ENCODE peak calls at places on chromosomes 5 and 9, in eight cellular contexts. One of them, this sample, is unnamed.

GRCh38 chr5:119323630-119324000 is 32.2 kb upstream of the TNFAIP8 start:
- DNase-seq in A549: peak; percentile 40
- DNase-seq in H1: no peak
- DNase-seq in HepG2: no peak
- DNase-seq in SK-N-SH: no peak
- DNase-seq in WTC11: no peak
- DNase-seq in GM12878: no peak
- DNase-seq in K562: no peak
- DNase-seq in this sample: peak; percentile 61

GRCh38 chr9:111831371-111832108 is 36.8 kb upstream of the SHOC1 start:
- DNase-seq in WTC11: no peak
- DNase-seq in SK-N-SH: no peak
- DNase-seq in K562: no peak
- DNase-seq in H1: no peak
- DNase-seq in A549: no peak
- DNase-seq in HepG2: no peak
- DNase-seq in GM12878: no peak
- DNase-seq in this sample: peak; percentile 33

GRCh38 chr9:96417610-96418073 is 528 bp downstream of the ZNF367 start:
- DNase-seq in SK-N-SH: peak; percentile 53
- DNase-seq in HepG2: no peak
- DNase-seq in A549: no peak
- DNase-seq in GM12878: no peak
- DNase-seq in H1: no peak
- DNase-seq in WTC11: no peak
- DNase-seq in K562: no peak
- DNase-seq in this sample: no peak

GRCh38 chr9:8816361-8816760 is 1016.8 kb upstream of the DMAC1 start:
- DNase-seq in WTC11: no peak
- DNase-seq in GM12878: no peak
- DNase-seq in HepG2: no peak
- DNase-seq in H1: no peak
- DNase-seq in SK-N-SH: peak; percentile 2
- DNase-seq in A549: no peak
- DNase-seq in K562: no peak
- DNase-seq in this sample: no peak

GRCh38 chr5:173730610-173731302 is 114.3 kb upstream of the BOD1 start:
- DNase-seq in SK-N-SH: no peak
- DNase-seq in HepG2: no peak
- DNase-seq in GM12878: no peak
- DNase-seq in H1: no peak
- DNase-seq in A549: no peak
- DNase-seq in WTC11: no peak
- DNase-seq in K562: no peak
- DNase-seq in this sample: no peak

GRCh38 chr5:115096034-115096769 is 73.5 kb downstream of the TRIM36 start:
- DNase-seq in GM12878: no peak
- DNase-seq in H1: no peak
- DNase-seq in K562: no peak
- DNase-seq in WTC11: no peak
- DNase-seq in HepG2: no peak
- DNase-seq in SK-N-SH: no peak
- DNase-seq in A549: no peak
- DNase-seq in this sample: no peak

GRCh38 chr5:158423623-158424200 is 564.8 kb upstream of the CLINT1 start:
- DNase-seq in H1: no peak
- DNase-seq in A549: no peak
- DNase-seq in WTC11: no peak
- DNase-seq in SK-N-SH: no peak
- DNase-seq in GM12878: no peak
- DNase-seq in K562: no peak
- DNase-seq in HepG2: no peak
- DNase-seq in this sample: peak; percentile 16

GRCh38 chr9:17472126-17472525 is 106.7 kb upstream of the SH3GL2 start:
- DNase-seq in HepG2: no peak
- DNase-seq in SK-N-SH: no peak
- DNase-seq in A549: no peak
- DNase-seq in H1: no peak
- DNase-seq in WTC11: no peak
- DNase-seq in K562: no peak
- DNase-seq in GM12878: no peak
- DNase-seq in this sample: peak; percentile 36

GRCh38 chr9:91474656-91475055 is 51.0 kb upstream of the NFIL3 start:
- DNase-seq in K562: no peak
- DNase-seq in SK-N-SH: no peak
- DNase-seq in H1: no peak
- DNase-seq in HepG2: no peak
- DNase-seq in A549: no peak
- DNase-seq in WTC11: no peak
- DNase-seq in GM12878: no peak
- DNase-seq in this sample: peak; percentile 73

GRCh38 chr5:122665087-122665486 is 109.8 kb upstream of the SNX2 start:
- DNase-seq in SK-N-SH: no peak
- DNase-seq in H1: no peak
- DNase-seq in HepG2: no peak
- DNase-seq in GM12878: no peak
- DNase-seq in K562: no peak
- DNase-seq in WTC11: no peak
- DNase-seq in A549: no peak
- DNase-seq in this sample: peak; percentile 21

GRCh38 chr5:129656952-129657351 is 90.9 kb upstream of the MINAR2 start:
- DNase-seq in WTC11: no peak
- DNase-seq in GM12878: no peak
- DNase-seq in A549: no peak
- DNase-seq in SK-N-SH: no peak
- DNase-seq in H1: no peak
- DNase-seq in HepG2: no peak
- DNase-seq in K562: no peak
- DNase-seq in this sample: no peak

GRCh38 chr5:96868603-96869371 is 7.5 kb upstream of the ERAP2 start:
- DNase-seq in H1: no peak
- DNase-seq in HepG2: peak; percentile 62
- DNase-seq in GM12878: no peak
- DNase-seq in WTC11: no peak
- DNase-seq in K562: peak; percentile 27
- DNase-seq in SK-N-SH: peak; percentile 32
- DNase-seq in A549: peak; percentile 76
- DNase-seq in this sample: peak; percentile 82

GRCh38 chr9:14923701-14924100 is 13.5 kb upstream of the FREM1 start:
- DNase-seq in K562: no peak
- DNase-seq in A549: no peak
- DNase-seq in SK-N-SH: no peak
- DNase-seq in WTC11: no peak
- DNase-seq in HepG2: no peak
- DNase-seq in GM12878: no peak
- DNase-seq in H1: no peak
- DNase-seq in this sample: no peak

GRCh38 chr5:64144429-64145215 is 21.0 kb upstream of the RNF180 start:
- DNase-seq in HepG2: no peak
- DNase-seq in H1: no peak
- DNase-seq in GM12878: no peak
- DNase-seq in K562: no peak
- DNase-seq in A549: no peak
- DNase-seq in WTC11: no peak
- DNase-seq in SK-N-SH: no peak
- DNase-seq in this sample: no peak

GRCh38 chr5:41413067-41413466 is 97.3 kb downstream of the PLCXD3 start:
- DNase-seq in SK-N-SH: no peak
- DNase-seq in HepG2: no peak
- DNase-seq in H1: no peak
- DNase-seq in GM12878: no peak
- DNase-seq in K562: no peak
- DNase-seq in A549: no peak
- DNase-seq in WTC11: no peak
- DNase-seq in this sample: no peak

GRCh38 chr5:62538017-62538942 is 40.3 kb upstream of the LRRC70 start:
- DNase-seq in HepG2: peak; percentile 28
- DNase-seq in WTC11: no peak
- DNase-seq in A549: peak; percentile 73
- DNase-seq in SK-N-SH: no peak
- DNase-seq in K562: peak; percentile 13
- DNase-seq in GM12878: peak; percentile 17
- DNase-seq in H1: no peak
- DNase-seq in this sample: peak; percentile 94

GRCh38 chr9:83646500-83647239 is 23.7 kb downstream of the IDNK start:
- DNase-seq in WTC11: no peak
- DNase-seq in K562: no peak
- DNase-seq in A549: no peak
- DNase-seq in H1: no peak
- DNase-seq in SK-N-SH: no peak
- DNase-seq in GM12878: no peak
- DNase-seq in HepG2: no peak
- DNase-seq in this sample: no peak

GRCh38 chr9:117516676-117517632 is 102.1 kb upstream of the ASTN2 start:
- DNase-seq in GM12878: no peak
- DNase-seq in SK-N-SH: no peak
- DNase-seq in HepG2: no peak
- DNase-seq in A549: no peak
- DNase-seq in K562: no peak
- DNase-seq in WTC11: no peak
- DNase-seq in H1: no peak
- DNase-seq in this sample: no peak

GRCh38 chr5:138824516-138824915 is 50.6 kb downstream of the LRRTM2 start:
- DNase-seq in HepG2: no peak
- DNase-seq in WTC11: no peak
- DNase-seq in H1: no peak
- DNase-seq in K562: no peak
- DNase-seq in GM12878: no peak
- DNase-seq in A549: no peak
- DNase-seq in SK-N-SH: no peak
- DNase-seq in this sample: peak; percentile 15

GRCh38 chr5:67530609-67531255 is 334.1 kb upstream of the CD180 start:
- DNase-seq in H1: no peak
- DNase-seq in GM12878: no peak
- DNase-seq in WTC11: no peak
- DNase-seq in K562: no peak
- DNase-seq in A549: no peak
- DNase-seq in HepG2: no peak
- DNase-seq in SK-N-SH: peak; percentile 44
- DNase-seq in this sample: no peak

GRCh38 chr5:126469925-126470324 is 46.7 kb downstream of the GRAMD2B start:
- DNase-seq in SK-N-SH: no peak
- DNase-seq in A549: no peak
- DNase-seq in GM12878: no peak
- DNase-seq in HepG2: peak; percentile 60
- DNase-seq in WTC11: no peak
- DNase-seq in H1: no peak
- DNase-seq in K562: no peak
- DNase-seq in this sample: no peak
- TF ChIP-seq USF2 in SK-N-SH: no peak
- TF ChIP-seq USF2 in A549: no peak
- TF ChIP-seq USF2 in GM12878: no peak
- TF ChIP-seq USF2 in HepG2: no peak
- TF ChIP-seq USF2 in WTC11: no peak
- TF ChIP-seq USF2 in H1: no peak
- TF ChIP-seq USF2 in K562: no peak
- TF ChIP-seq USF2 in this sample: no peak

GRCh38 chr9:33109850-33110595 is 33.5 kb upstream of the SMU1 start:
- DNase-seq in GM12878: no peak
- DNase-seq in A549: no peak
- DNase-seq in WTC11: no peak
- DNase-seq in K562: no peak
- DNase-seq in HepG2: no peak
- DNase-seq in SK-N-SH: no peak
- DNase-seq in H1: no peak
- DNase-seq in this sample: no peak
- TF ChIP-seq USF2 in GM12878: no peak
- TF ChIP-seq USF2 in A549: no peak
- TF ChIP-seq USF2 in WTC11: no peak
- TF ChIP-seq USF2 in K562: no peak
- TF ChIP-seq USF2 in HepG2: no peak
- TF ChIP-seq USF2 in SK-N-SH: no peak
- TF ChIP-seq USF2 in H1: no peak
- TF ChIP-seq USF2 in this sample: no peak

DNA sequence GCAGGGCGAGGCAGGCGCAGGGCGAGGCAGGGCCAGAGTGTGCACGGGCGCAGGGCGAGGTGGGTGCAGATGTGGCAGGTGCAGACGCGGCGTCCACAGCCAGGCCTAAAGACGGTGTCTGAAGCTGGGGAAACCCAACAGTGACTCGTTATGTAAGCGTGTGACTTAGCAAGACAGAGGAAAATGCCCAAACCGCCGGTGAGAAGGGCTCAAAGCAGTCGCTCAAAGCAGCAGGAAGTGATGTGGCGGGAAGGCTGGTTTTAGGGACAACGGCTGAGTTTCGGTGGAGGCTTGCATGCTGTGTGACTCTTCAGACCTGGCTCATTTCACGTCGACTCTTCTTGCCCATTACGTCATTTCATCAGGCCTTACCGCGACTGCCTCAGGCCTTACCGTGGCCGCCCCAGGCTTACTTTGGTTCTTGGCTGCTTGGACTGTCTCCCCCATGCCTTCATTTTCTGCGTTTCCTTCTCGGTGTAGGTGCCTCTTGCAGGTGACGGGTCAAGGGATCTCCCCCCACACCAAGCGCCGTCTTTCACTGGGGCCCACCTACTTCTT is 50.5 kb upstream of the EXOC3 start:
- DNase-seq in SK-N-SH: no peak
- DNase-seq in HepG2: no peak
- DNase-seq in H1: peak; percentile 49
- DNase-seq in K562: peak; percentile 8
- DNase-seq in A549: peak; percentile 63
- DNase-seq in GM12878: peak; percentile 95
- DNase-seq in WTC11: peak; percentile 27
- DNase-seq in this sample: peak; percentile 58
- TF ChIP-seq USF2 in SK-N-SH: no peak
- TF ChIP-seq USF2 in HepG2: no peak
- TF ChIP-seq USF2 in H1: no peak
- TF ChIP-seq USF2 in K562: no peak
- TF ChIP-seq USF2 in A549: no peak
- TF ChIP-seq USF2 in GM12878: no peak
- TF ChIP-seq USF2 in WTC11: no peak
- TF ChIP-seq USF2 in this sample: no peak

DNA sequence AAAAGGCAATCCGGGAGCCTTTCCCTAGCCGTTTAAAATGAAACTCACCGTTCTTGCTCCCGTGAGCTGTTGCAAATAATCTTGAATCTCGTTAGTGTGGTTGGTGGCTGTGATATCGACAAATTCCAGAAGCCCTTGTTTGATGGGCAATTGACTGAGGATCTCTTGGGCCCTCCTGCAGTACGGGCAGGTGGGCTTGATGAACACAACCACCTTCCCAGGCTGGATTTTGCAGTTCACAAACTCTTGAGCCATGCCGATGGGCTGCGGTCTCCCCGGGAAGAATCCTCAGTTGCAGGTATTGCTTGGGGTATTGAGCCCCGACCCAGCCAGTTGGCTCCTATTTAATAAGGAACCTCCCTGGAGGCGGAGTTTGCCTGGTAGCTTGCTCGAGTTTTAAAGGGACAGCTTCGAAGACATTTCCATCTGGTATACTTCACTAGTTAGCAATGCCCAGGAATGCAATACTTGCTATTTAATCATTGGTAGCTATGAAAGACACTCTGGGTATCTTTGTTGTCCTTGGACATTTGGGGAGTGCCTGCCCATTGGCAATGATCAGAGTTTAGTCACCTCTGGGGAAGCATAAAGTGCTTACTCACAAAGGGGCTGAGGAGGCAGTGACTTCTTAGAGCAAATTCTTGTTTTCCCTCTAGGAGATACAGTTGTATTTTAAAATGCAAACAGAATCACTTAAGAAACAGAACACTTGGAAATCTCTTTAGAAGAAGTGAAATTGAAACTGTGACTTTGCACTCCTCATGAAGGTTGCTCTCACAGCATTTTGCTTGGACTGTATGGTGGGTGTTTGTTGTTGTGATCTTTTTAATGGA is at the start of gene GLRX:
- DNase-seq in HepG2: peak; percentile 65
- DNase-seq in GM12878: no peak
- DNase-seq in K562: peak; percentile 27
- DNase-seq in WTC11: peak; percentile 56
- DNase-seq in SK-N-SH: peak; percentile 63
- DNase-seq in H1: peak; percentile 68
- DNase-seq in A549: peak; percentile 81
- DNase-seq in this sample: peak; percentile 89
- TF ChIP-seq USF2 in HepG2: no peak
- TF ChIP-seq USF2 in GM12878: no peak
- TF ChIP-seq USF2 in K562: no peak
- TF ChIP-seq USF2 in WTC11: no peak
- TF ChIP-seq USF2 in SK-N-SH: no peak
- TF ChIP-seq USF2 in H1: no peak
- TF ChIP-seq USF2 in A549: no peak
- TF ChIP-seq USF2 in this sample: no peak

This sample was measured in IMR-90.